ENCODE peak calls at places on chromosome 4, in eight cellular contexts. Y is mesendoderm, M is GM06990, H is cardiac fibroblast, W is activated B cell treated with CpG ODN at 0.5 μM for 24 hours, I is NCI-H774, C is iris pigment epithelial cell, A is NCI-H524. O is an unnamed sample.

GRCh38 chr4:37770016-37770415 is 56.5 kb upstream of the PGM2 start:
- DNase-seq in H (peak; percentile 71), A (no peak), M (no peak), C (peak; percentile 79), Y (no peak), I (no peak), W (no peak), O (no peak)

GRCh38 chr4:157035471-157035870 is 40.5 kb upstream of the GLRB start:
- DNase-seq in H (peak; percentile 8), Y (no peak), W (no peak), I (no peak), A (no peak), C (no peak), M (no peak), O (no peak)

GRCh38 chr4:122963222-122963621 is 40.8 kb upstream of the NUDT6 start:
- DNase-seq in W (no peak), C (peak; percentile 67), H (peak; percentile 12), I (no peak), A (no peak), Y (no peak), M (no peak), O (no peak)

GRCh38 chr4:137739391-137739790 is 207.1 kb upstream of the PCDH18 start:
- DNase-seq in Y (peak; percentile 23), M (no peak), A (no peak), C (peak; percentile 34), H (no peak), W (no peak), I (no peak), O (no peak)

GRCh38 chr4:1572521-1572920 is 111.6 kb downstream of the FAM53A start:
- DNase-seq in A (no peak), I (no peak), H (no peak), Y (peak; percentile 57), W (no peak), M (no peak), C (no peak), O (no peak)

GRCh38 chr4:1449833-1450741 is 43.8 kb upstream of the NKX1-1 start:
- DNase-seq in W (no peak), C (no peak), H (no peak), Y (no peak), I (no peak), A (no peak), M (no peak), O (peak; percentile 64)

GRCh38 chr4:169307581-169307980 is 36.8 kb upstream of the SH3RF1 start:
- DNase-seq in C (no peak), A (no peak), Y (peak; percentile 19), W (no peak), I (peak; percentile 47), H (no peak), M (no peak), O (no peak)

GRCh38 chr4:140937866-140938265 is 181.7 kb upstream of the TBC1D9 start:
- DNase-seq in H (peak; percentile 17), I (no peak), C (peak; percentile 87), Y (no peak), A (no peak), M (no peak), W (no peak), O (no peak)

GRCh38 chr4:80058740-80059139 is 14.3 kb downstream of the ANTXR2 start:
- DNase-seq in M (peak; percentile 83), A (no peak), W (no peak), Y (peak; percentile 29), C (no peak), I (no peak), H (peak; percentile 35), O (no peak)

GRCh38 chr4:25787891-25788331 is 74.9 kb downstream of the SEL1L3 start:
- DNase-seq in I (no peak), M (no peak), Y (no peak), A (no peak), W (no peak), H (peak; percentile 26), C (no peak), O (no peak)

GRCh38 chr4:112348488-112349158 is 51.5 kb downstream of the ALPK1 start:
- DNase-seq in C (peak; percentile 68), A (peak; percentile 73), I (peak; percentile 34), W (no peak), M (no peak), H (peak; percentile 80), Y (peak; percentile 92), O (no peak)

GRCh38 chr4:52925531-52925968 is 63.4 kb downstream of the RASL11B start:
- DNase-seq in W (no peak), A (peak; percentile 65), C (peak; percentile 13), M (no peak), Y (peak; percentile 87), I (no peak), H (peak; percentile 40), O (no peak)

GRCh38 chr4:186810613-186811150 is 87.0 kb upstream of the FAT1 start:
- DNase-seq in Y (peak; percentile 20), I (no peak), M (no peak), C (no peak), A (no peak), H (no peak), W (no peak), O (no peak)

GRCh38 chr4:56410247-56410646 is 23.0 kb upstream of the AASDH start:
- DNase-seq in A (peak; percentile 44), C (peak; percentile 98), M (no peak), W (no peak), H (peak; percentile 98), I (peak; percentile 87), Y (peak; percentile 99), O (no peak)

GRCh38 chr4:107733431-107733925 is 13.4 kb upstream of the PAPSS1 start:
- DNase-seq in H (no peak), Y (peak; percentile 63), W (no peak), C (no peak), M (no peak), A (no peak), I (no peak), O (no peak)

GRCh38 chr4:66974665-66975064 is 570.6 kb downstream of the CENPC start:
- DNase-seq in A (no peak), I (no peak), Y (no peak), C (no peak), W (no peak), H (no peak), M (no peak), O (no peak)